ENCODE peak calls at places on chromosomes 7 and 10, in seven cellular contexts. Z is activated naive CD8-positive, alpha-beta T cell treated with anti-CD3 and anti-CD28 coated beads, Interleukin-2, amount 50 U/mL, for 16 hours; G is activated T-cell treated with anti-CD3 and anti-CD28 coated beads for 48 hours; I is activated CD8-positive, alpha-beta memory T cell treated with anti-CD3 and anti-CD28 coated beads, Interleukin-2, amount 50 U/mL, for 48 hours; E is NCI-H1092; X is stimulated activated naive B cell treated with anti-CD40 and anti-IgM and Interleukin-4, amounts not matched to agents 10 μg/mL and 1 μg/mL and 100 μg/mL, for 72 hours; K is immature natural killer cell. U is an unnamed sample.

GRCh38 chr7:19122018-19122588 is 4.7 kb upstream of the TWIST1 start:
- DNase-seq in I (no peak), E (peak), K (no peak), G (no peak), Z (no peak), X (no peak), U (no peak)

GRCh38 chr10:112650588-112651030 is 203.6 kb downstream of the VTI1A start:
- DNase-seq in I (no peak), E (no peak), K (no peak), X (no peak), Z (no peak), G (no peak), U (no peak)

GRCh38 chr10:24617771-24618396 is 105.8 kb downstream of the ARHGAP21 start:
- DNase-seq in X (no peak), E (no peak), I (peak), Z (peak), K (peak), G (peak), U (peak)

GRCh38 chr7:29413511-29414178 is 150.0 kb upstream of the PRR15 start:
- DNase-seq in Z (no peak), G (no peak), I (no peak), K (no peak), E (no peak), X (no peak), U (no peak)

GRCh38 chr10:17479015-17479615 is 24.7 kb upstream of the ST8SIA6 start:
- DNase-seq in E (no peak), G (no peak), Z (no peak), K (no peak), X (no peak), I (no peak), U (no peak)

GRCh38 chr7:130219871-130220270 is 12.2 kb downstream of the SSMEM1 start:
- DNase-seq in E (no peak), Z (no peak), I (no peak), X (no peak), G (no peak), K (no peak), U (no peak)

GRCh38 chr10:77501152-77501845 is 136.3 kb downstream of the KCNMA1 start:
- DNase-seq in G (no peak), E (no peak), I (peak), K (no peak), Z (no peak), X (no peak), U (no peak)

GRCh38 chr10:132193907-132194552 is 7.3 kb downstream of the DPYSL4 start:
- DNase-seq in Z (no peak), X (no peak), I (no peak), E (no peak), G (no peak), K (peak), U (no peak)

GRCh38 chr10:111128331-111129167 is 51.7 kb downstream of the ADRA2A start:
- DNase-seq in K (no peak), E (no peak), X (no peak), Z (no peak), I (no peak), G (no peak), U (no peak)

GRCh38 chr7:45623740-45624391 is 49.7 kb downstream of the ADCY1 start:
- DNase-seq in G (no peak), K (no peak), E (no peak), I (no peak), Z (no peak), X (no peak), U (no peak)

GRCh38 chr10:67612577-67613537 is 83.1 kb downstream of the CTNNA3 start:
- DNase-seq in I (peak), K (peak), X (no peak), E (no peak), G (peak), Z (no peak), U (peak)

GRCh38 chr10:51651063-51651462 is 48.3 kb downstream of the CSTF2T start:
- DNase-seq in Z (no peak), X (no peak), I (no peak), G (no peak), E (no peak), K (no peak), U (no peak)

GRCh38 chr7:51635801-51636200 is 319.2 kb upstream of the COBL start:
- DNase-seq in Z (no peak), X (no peak), I (no peak), K (no peak), G (no peak), E (no peak), U (no peak)

GRCh38 chr10:60430017-60430416 is 40.3 kb upstream of the ANK3 start:
- DNase-seq in G (no peak), Z (no peak), E (no peak), I (no peak), X (no peak), K (no peak), U (no peak)

GRCh38 chr7:116736927-116737715 is 65.1 kb downstream of the MET start:
- DNase-seq in G (no peak), K (no peak), I (no peak), X (no peak), Z (no peak), E (no peak), U (no peak)

GRCh38 chr10:104037261-104037951 is 48.3 kb downstream of the COL17A1 start:
- DNase-seq in G (no peak), K (no peak), I (no peak), Z (no peak), E (no peak), X (no peak), U (no peak)

GRCh38 chr7:150788474-150789269 is 11.5 kb downstream of the TMEM176B start:
- DNase-seq in Z (no peak), I (no peak), E (peak), K (no peak), G (no peak), X (no peak), U (no peak)

GRCh38 chr7:124276005-124276606 is 243.2 kb upstream of the TMEM229A start:
- DNase-seq in K (no peak), G (no peak), I (no peak), Z (no peak), X (no peak), E (no peak), U (no peak)

GRCh38 chr7:55365680-55366460 is 733 bp downstream of the LANCL2 start:
- DNase-seq in Z (peak), X (peak), I (peak), E (peak), K (peak), G (peak), U (peak)

GRCh38 chr10:23157691-23158369 is 34.3 kb upstream of the PTF1A start:
- DNase-seq in Z (no peak), G (no peak), I (no peak), E (peak), K (no peak), X (no peak), U (no peak)

GRCh38 chr10:124168991-124169826 is 75.8 kb upstream of the CHST15 start:
- DNase-seq in I (no peak), G (no peak), K (no peak), E (no peak), X (no peak), Z (no peak), U (no peak)

GRCh38 chr10:34581871-34582532 is 233.1 kb downstream of the PARD3 start:
- DNase-seq in X (no peak), E (no peak), G (no peak), I (no peak), Z (no peak), K (no peak), U (no peak)

GRCh38 chr10:70119623-70120022 is 13.0 kb downstream of the AIFM2 start:
- DNase-seq in E (no peak), Z (no peak), I (no peak), X (no peak), K (no peak), G (no peak), U (no peak)

GRCh38 chr10:97116534-97117162 is 69.1 kb downstream of the SLIT1 start:
- DNase-seq in G (no peak), X (no peak), I (no peak), E (peak), Z (no peak), K (no peak), U (no peak)

GRCh38 chr10:116710021-116710420 is 32.3 kb downstream of the HSPA12A start:
- DNase-seq in G (no peak), Z (no peak), I (no peak), E (no peak), K (no peak), X (no peak), U (no peak)

GRCh38 chr7:1032536-1033181 is 11.7 kb upstream of the GPR146 start:
- DNase-seq in K (no peak), X (no peak), G (no peak), Z (no peak), E (no peak), I (no peak), U (no peak)

GRCh38 chr7:147240468-147240867 is 1123.9 kb downstream of the CNTNAP2 start:
- DNase-seq in X (no peak), E (no peak), Z (no peak), I (no peak), K (no peak), G (no peak), U (no peak)

GRCh38 chr10:76583711-76584161 is 1053.9 kb downstream of the KCNMA1 start:
- DNase-seq in G (no peak), X (no peak), E (no peak), K (no peak), Z (no peak), I (no peak), U (no peak)

GRCh38 chr7:157855452-157856213 is 518.8 kb downstream of the DNAJB6 start:
- DNase-seq in X (no peak), G (no peak), K (no peak), E (no peak), Z (no peak), I (no peak), U (no peak)

GRCh38 chr10:34791228-34791627 is 23.9 kb downstream of the PARD3 start:
- DNase-seq in Z (no peak), K (no peak), G (no peak), E (no peak), X (no peak), I (no peak), U (no peak)

GRCh38 chr7:31101544-31101943 is 49.4 kb downstream of the ADCYAP1R1 start:
- DNase-seq in E (no peak), X (no peak), G (no peak), K (no peak), I (peak), Z (no peak), U (no peak)

GRCh38 chr7:122528879-122529481 is 169.9 kb downstream of the RNF133 start:
- DNase-seq in G (no peak), I (no peak), K (no peak), X (no peak), E (peak), Z (no peak), U (no peak)

GRCh38 chr7:4714767-4715384 is 32.8 kb downstream of the FOXK1 start:
- DNase-seq in X (no peak), Z (no peak), G (no peak), E (no peak), I (no peak), K (no peak), U (no peak)

GRCh38 chr7:141225916-141226618 is 152.2 kb downstream of the TMEM178B start:
- DNase-seq in G (no peak), X (no peak), Z (no peak), I (no peak), K (no peak), E (no peak), U (no peak)

GRCh38 chr7:130894146-130895005 is 160.4 kb upstream of the KLF14 start:
- DNase-seq in Z (no peak), E (peak), I (peak), G (no peak), X (peak), K (no peak), U (no peak)

GRCh38 chr7:106442476-106442875 is 157.7 kb upstream of the NAMPT start:
- DNase-seq in I (no peak), G (no peak), Z (no peak), X (no peak), K (no peak), E (no peak), U (no peak)

GRCh38 chr7:4683884-4684565 is 1.9 kb downstream of the FOXK1 start:
- DNase-seq in I (peak), G (peak), E (no peak), Z (no peak), K (peak), X (peak), U (peak)

GRCh38 chr10:33022090-33022489 is 64.1 kb upstream of the ITGB1 start:
- DNase-seq in X (no peak), Z (no peak), E (no peak), G (no peak), I (no peak), K (no peak), U (no peak)

GRCh38 chr7:2775785-2776184 is 68.3 kb downstream of the GNA12 start:
- DNase-seq in X (no peak), Z (no peak), K (no peak), E (no peak), G (no peak), I (no peak), U (no peak)